ENCODE peak calls at places on chromosomes 16 and 17, in five cellular contexts. H, D, G, Z and J are unnamed samples.

GRCh38 chr16:886802-887731 is 83.7 kb downstream of the LMF1 start:
- DNase-seq in H (no peak), D (no peak), Z (no peak), G (no peak), J (peak)

GRCh38 chr17:1752425-1752941 is 9.4 kb upstream of the SERPINF1 start:
- DNase-seq in H (no peak), D (peak), Z (no peak), G (no peak), J (peak)

GRCh38 chr16:1865902-1866690 is 5.9 kb downstream of the MEIOB start:
- DNase-seq in D (no peak), H (no peak), G (no peak), Z (no peak), J (no peak)

GRCh38 chr17:47298712-47299111 is 25.0 kb upstream of the EFCAB13 start:
- DNase-seq in G (no peak), D (no peak), Z (no peak), H (no peak), J (no peak)

GRCh38 chr16:56675685-56676210 is 6.1 kb downstream of the MT1H start:
- DNase-seq in Z (no peak), D (no peak), H (no peak), G (no peak), J (no peak)

GRCh38 chr16:11079657-11080187 is 135.4 kb downstream of the CLEC16A start:
- DNase-seq in D (peak), G (no peak), H (no peak), Z (no peak), J (no peak)

GRCh38 chr17:28599311-28600184 is 723 bp upstream of the SPAG5 start:
- DNase-seq in Z (peak), D (peak), H (peak), G (peak), J (peak)

GRCh38 chr16:48232459-48233040 is 11.6 kb upstream of the LONP2 start:
- DNase-seq in Z (no peak), H (no peak), D (peak), G (no peak), J (no peak)

GRCh38 chr16:5382484-5382883 is 284.9 kb upstream of the EEF2KMT start:
- DNase-seq in Z (no peak), H (no peak), D (no peak), G (no peak), J (no peak)

GRCh38 chr16:84396537-84397008 is 28.2 kb downstream of the ATP2C2 start:
- DNase-seq in D (peak), G (no peak), H (no peak), Z (no peak), J (peak)

GRCh38 chr17:49848019-49848473 is at the start of gene TAC4:
- DNase-seq in Z (no peak), D (no peak), H (no peak), G (no peak), J (no peak)

GRCh38 chr17:33811006-33811760 is 443.9 kb upstream of the CCL2 start:
- DNase-seq in D (no peak), Z (no peak), H (no peak), G (no peak), J (no peak)

GRCh38 chr17:68356520-68356919 is 65.2 kb downstream of the ARSG start:
- DNase-seq in Z (no peak), H (no peak), D (no peak), G (peak), J (no peak)

GRCh38 chr17:5958850-5959249 is 111.3 kb upstream of the WSCD1 start:
- DNase-seq in H (no peak), D (peak), Z (no peak), G (no peak), J (no peak)

GRCh38 chr17:9529033-9529748 is 46.4 kb downstream of the STX8 start:
- DNase-seq in D (peak), H (no peak), Z (no peak), G (no peak), J (no peak)

GRCh38 chr16:29820271-29820701 is at the start of gene MVP:
- DNase-seq in H (peak), D (peak), Z (no peak), G (peak), J (peak)

GRCh38 chr17:51876986-51877385 is 281.5 kb downstream of the CA10 start:
- DNase-seq in D (no peak), H (no peak), Z (no peak), G (no peak), J (no peak)

GRCh38 chr16:55061126-55061525 is 130.5 kb downstream of the IRX5 start:
- DNase-seq in Z (no peak), H (no peak), D (no peak), G (no peak), J (no peak)

GRCh38 chr16:31453255-31454204 is 5.8 kb upstream of the ARMC5 start:
- DNase-seq in D (peak), Z (no peak), H (no peak), G (no peak), J (peak)

GRCh38 chr17:66673668-66674276 is 161.1 kb upstream of the CACNG5 start:
- DNase-seq in D (peak), G (peak), H (no peak), Z (no peak), J (no peak)

GRCh38 chr17:50396261-50397110 is 837 bp downstream of the LRRC59 start:
- DNase-seq in G (peak), H (no peak), D (peak), Z (no peak), J (peak)

GRCh38 chr17:59963738-59964454 is 644 bp downstream of the RNFT1 start:
- DNase-seq in G (peak), D (peak), H (peak), Z (no peak), J (no peak)

GRCh38 chr16:4329354-4329775 is 13.5 kb downstream of the GLIS2 start:
- DNase-seq in D (no peak), G (no peak), Z (no peak), H (no peak), J (no peak)

GRCh38 chr17:70050931-70051330 is 24.1 kb upstream of the KCNJ16 start:
- DNase-seq in H (no peak), D (no peak), G (no peak), Z (no peak), J (no peak)

GRCh38 chr17:68456529-68457167 is 648 bp downstream of the WIPI1 start:
- DNase-seq in D (peak), G (peak), H (peak), Z (peak), J (peak)